ENCODE peak calls at places on chromosomes 5 and 9, in four cellular contexts. S is endodermal cell, U is OCI-LY7, J is HCT116. E is an unnamed sample. For H3K4me1, the result is how much of the 10 kb centered on the place peaks cover.

GRCh38 chr5:109063223-109063622 is 315.5 kb downstream of the FER start:
- DNase-seq in S (no peak), U (no peak), J (no peak), E (no peak)

GRCh38 chr5:37071901-37072581 is 177.1 kb downstream of the CPLANE1 start:
- DNase-seq in S (no peak), U (no peak), J (no peak), E (peak)

GRCh38 chr9:127388856-127389238 is 8.1 kb upstream of the SLC2A8 start:
- DNase-seq in S (no peak), U (no peak), J (no peak), E (no peak)

GRCh38 chr9:96033896-96034295 is 158.4 kb downstream of the ERCC6L2 start:
- DNase-seq in S (no peak), U (no peak), J (no peak), E (no peak)

GRCh38 chr5:23631283-23632045 is 124.1 kb downstream of the PRDM9 start:
- DNase-seq in S (no peak), U (no peak), J (no peak), E (peak)

GRCh38 chr9:110659891-110660541 is 8.6 kb upstream of the MUSK start:
- DNase-seq in S (no peak), U (no peak), J (no peak), E (peak)

GRCh38 chr9:127362829-127363228 is 34.1 kb upstream of the SLC2A8 start:
- DNase-seq in S (no peak), U (no peak), J (no peak), E (no peak)

GRCh38 chr5:115465416-115465815 is 79.2 kb downstream of the FEM1C start:
- DNase-seq in S (no peak), U (no peak), J (no peak), E (peak)

GRCh38 chr5:141657937-141658545 is 6.8 kb upstream of the FCHSD1 start:
- DNase-seq in S (no peak), U (no peak), J (peak), E (peak)

GRCh38 chr9:132622144-132622543 is 39.7 kb downstream of the BARHL1 start:
- DNase-seq in S (no peak), U (no peak), J (no peak), E (no peak)

GRCh38 chr5:66408561-66408960 is 187.6 kb upstream of the MAST4 start:
- DNase-seq in S (no peak), U (no peak), J (no peak), E (no peak)

GRCh38 chr9:89218040-89218928 is 39.7 kb upstream of the SHC3 start:
- DNase-seq in S (no peak), U (no peak), J (no peak), E (no peak)

GRCh38 chr9:95450171-95451107 is 66.3 kb downstream of the PTCH1 start:
- DNase-seq in S (peak), U (no peak), J (no peak), E (no peak)

GRCh38 chr5:3599283-3600105 is 3.9 kb downstream of the IRX1 start:
- DNase-seq in S (peak), U (no peak), J (no peak), E (no peak)

GRCh38 chr9:88954073-88954472 is 37.2 kb upstream of the S1PR3 start:
- DNase-seq in S (no peak), U (no peak), J (no peak), E (no peak)

GRCh38 chr5:95773325-95774059 is 42.4 kb downstream of the RHOBTB3 start:
- DNase-seq in S (no peak), U (no peak), J (no peak), E (peak)

GRCh38 chr9:133050781-133051180 is 11.0 kb upstream of the CEL start:
- DNase-seq in S (no peak), U (no peak), J (no peak), E (no peak)

GRCh38 chr5:87061046-87061445 is 206.6 kb upstream of the RASA1 start:
- DNase-seq in S (no peak), U (no peak), J (no peak), E (no peak)

GRCh38 chr5:44051591-44051990 is 337.6 kb downstream of the FGF10 start:
- DNase-seq in S (no peak), U (no peak), J (no peak), E (no peak)

GRCh38 chr5:135921388-135921787 is 25.7 kb upstream of the IL9 start:
- DNase-seq in S (no peak), U (no peak), J (no peak), E (peak)

GRCh38 chr9:124348831-124349230 is 66.4 kb downstream of the PSMB7 start:
- DNase-seq in S (no peak), U (no peak), J (no peak), E (no peak)

GRCh38 chr9:93072383-93072795 is 13.9 kb downstream of the SUSD3 start:
- DNase-seq in S (no peak), U (no peak), J (no peak), E (no peak)

GRCh38 chr9:130330202-130330601 is 64.6 kb downstream of the HMCN2 start:
- DNase-seq in S (no peak), U (no peak), J (no peak), E (no peak)

GRCh38 chr5:91277840-91278239 is 105.3 kb downstream of the ARRDC3 start:
- DNase-seq in S (no peak), U (no peak), J (peak), E (no peak)

GRCh38 chr9:18520395-18520794 is 46.4 kb downstream of the ADAMTSL1 start:
- DNase-seq in S (no peak), U (no peak), J (no peak), E (no peak)

GRCh38 chr9:65449423-65449822 is 164.4 kb upstream of the FOXD4L5 start:
- DNase-seq in S (no peak), U (no peak), J (no peak), E (no peak)

GRCh38 chr9:137182836-137183235 is 5.5 kb downstream of the ANAPC2 start:
- DNase-seq in S (no peak), U (no peak), J (no peak), E (no peak)

GRCh38 chr9:137185921-137186320 is 2.4 kb downstream of the ANAPC2 start:
- DNase-seq in S (no peak), U (no peak), J (no peak), E (no peak)

GRCh38 chr9:137186385-137186784 is 2.0 kb downstream of the ANAPC2 start:
- DNase-seq in S (no peak), U (no peak), J (no peak), E (no peak)

GRCh38 chr9:137184881-137185660 is 3.3 kb downstream of the ANAPC2 start:
- DNase-seq in S (no peak), U (no peak), J (no peak), E (no peak)

DNA sequence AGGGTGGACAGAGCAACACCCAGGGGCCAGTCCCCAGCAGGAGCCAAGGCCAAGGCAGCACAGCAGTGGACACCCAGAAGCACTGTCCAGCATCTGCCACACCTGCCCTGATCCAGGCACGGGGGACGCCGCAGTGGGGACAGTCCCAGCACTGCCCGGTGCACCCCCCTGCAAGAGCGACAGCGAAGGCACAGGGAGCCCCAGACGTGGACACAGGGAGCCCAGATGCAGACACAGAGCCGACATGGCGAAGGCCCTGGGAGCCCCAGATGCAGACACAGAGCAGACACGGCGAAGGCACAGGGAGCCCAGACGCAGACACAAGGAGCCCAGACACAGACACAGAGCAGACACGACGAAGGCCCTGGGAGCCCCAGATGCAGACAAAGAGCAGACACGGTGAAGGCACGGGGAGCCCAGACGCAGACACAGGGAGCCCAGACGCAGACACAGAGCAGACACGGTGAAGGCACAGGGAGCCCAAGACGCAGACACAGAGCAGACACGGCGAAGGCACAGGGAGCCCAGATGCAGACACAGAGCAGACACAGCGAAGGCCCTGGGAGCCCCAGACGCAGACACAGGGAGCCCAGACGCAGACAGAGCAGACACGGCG is 4.3 kb downstream of the ANAPC2 start:
- DNase-seq in S (no peak), U (no peak), J (no peak), E (no peak)
- TF ChIP-seq CTCF in S (no peak), U (no peak), J (no peak), E (no peak)

DNA sequence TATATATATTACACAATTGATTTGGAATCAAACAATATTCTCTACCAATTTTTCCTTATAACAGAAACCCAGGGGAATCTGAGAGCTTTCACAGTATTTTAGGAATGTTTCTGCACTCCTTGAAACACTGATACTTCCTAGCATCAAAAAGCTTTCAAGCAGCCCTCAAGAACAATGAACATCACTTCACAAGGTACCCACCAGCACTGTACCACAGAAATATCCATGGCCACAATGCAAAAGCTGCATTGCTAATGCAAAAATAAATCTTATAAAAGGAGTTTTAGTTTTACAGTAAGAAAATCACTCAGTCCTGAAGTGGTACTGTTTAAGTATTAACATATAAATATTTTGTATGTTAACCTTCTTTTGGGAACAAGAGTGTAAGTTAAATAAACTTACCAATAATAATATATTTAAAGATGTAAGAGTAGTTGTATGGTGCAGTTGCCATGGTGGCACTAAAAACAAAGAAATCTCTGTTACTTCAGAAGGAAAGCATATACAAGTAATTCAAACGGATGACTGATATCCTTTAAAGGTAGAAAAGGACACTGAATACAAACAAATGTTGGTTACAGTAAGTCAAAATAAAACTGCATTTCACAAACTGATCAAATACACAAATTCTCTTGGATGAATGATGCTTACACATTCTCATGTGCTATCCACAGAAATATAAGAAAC is 8.6 kb downstream of the RAB14 start:
- DNase-seq in S (no peak), U (no peak), J (no peak), E (no peak)
- H3K4me1 ChIP-seq in S (under half), U (half or more), J (under half), E (half or more)

GRCh38 chr9:123120131-123120530 is 86.7 kb downstream of the GPR21 start:
- DNase-seq in S (no peak), U (no peak), J (no peak), E (no peak)
- H3K27ac ChIP-seq in S (no peak), U (no peak), J (no peak), E (no peak)

GRCh38 chr9:3441197-3441816 is 84.5 kb downstream of the RFX3 start:
- DNase-seq in S (peak), U (peak), J (peak), E (peak)
- TF ChIP-seq CTCF in S (peak), U (peak), J (peak), E (peak)

GRCh38 chr5:55445817-55446216 is 88.9 kb downstream of the PLPP1 start:
- DNase-seq in S (no peak), U (no peak), J (no peak), E (no peak)
- H3K4me1 ChIP-seq in S (under half), U (under half), J (under half), E (under half)

GRCh38 chr9:32526042-32526706 is at the start of gene RIGI:
- DNase-seq in S (peak), U (peak), J (peak), E (peak)

GRCh38 chr9:32525506-32525905 is 490 bp downstream of the RIGI start:
- DNase-seq in S (no peak), U (no peak), J (no peak), E (peak)

GRCh38 chr9:32526707-32527048 is 682 bp upstream of the RIGI start:
- DNase-seq in S (no peak), U (no peak), J (no peak), E (no peak)

GRCh38 chr9:32523910-32524309 is 2.1 kb downstream of the RIGI start:
- DNase-seq in S (no peak), U (no peak), J (no peak), E (no peak)

DNA sequence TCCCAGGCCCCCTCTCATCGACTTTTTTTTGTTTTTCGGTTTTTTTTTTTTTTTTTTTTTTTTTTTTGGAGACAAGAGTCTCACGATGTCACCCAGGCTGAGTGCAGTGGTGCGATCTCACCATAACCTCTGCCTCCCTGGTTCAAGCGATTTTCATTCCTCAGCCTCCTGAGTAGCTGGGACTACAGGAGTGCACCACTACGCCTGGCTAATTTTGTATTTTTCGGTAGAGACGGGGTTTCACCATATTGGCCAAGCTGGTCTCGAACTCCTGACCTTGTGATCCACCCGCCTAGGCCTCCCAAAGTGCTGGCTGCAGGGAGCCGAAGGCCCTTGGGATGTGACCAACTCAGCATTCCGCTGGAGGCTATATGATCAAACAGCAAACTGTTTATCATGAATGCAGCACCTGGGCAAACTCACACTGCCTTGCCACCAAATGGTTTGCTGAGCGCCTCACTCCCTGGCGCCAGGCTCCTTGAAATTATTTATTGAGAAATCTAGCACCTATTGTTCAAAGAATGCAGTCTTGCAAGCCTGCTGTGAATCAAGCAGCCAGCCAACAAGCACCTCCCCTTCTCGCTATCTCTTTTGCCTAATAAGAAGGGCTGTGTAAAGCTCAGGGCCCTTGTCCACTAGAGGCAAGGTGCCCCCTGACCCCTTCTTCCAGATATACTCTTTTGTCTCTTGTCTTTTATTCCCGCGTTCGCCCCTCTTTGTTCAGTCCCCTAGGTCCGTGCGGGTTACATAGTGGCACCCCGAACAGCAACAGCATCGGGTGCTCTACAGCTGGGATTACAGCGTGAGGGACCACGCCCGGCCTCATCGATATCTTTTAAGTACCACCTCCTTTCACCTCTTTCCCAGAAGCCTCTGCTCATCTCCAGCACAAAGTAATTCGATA is 1.2 kb downstream of the RIGI start:
- DNase-seq in S (peak), U (no peak), J (no peak), E (peak)
- H3K27ac ChIP-seq in S (no peak), U (no peak), J (peak), E (peak)

GRCh38 chr9:38079410-38080105 is 10.5 kb upstream of the SHB start:
- DNase-seq in S (peak), U (no peak), J (no peak), E (no peak)
- TF ChIP-seq CTCF in S (no peak), U (no peak), J (no peak), E (no peak)

DNA sequence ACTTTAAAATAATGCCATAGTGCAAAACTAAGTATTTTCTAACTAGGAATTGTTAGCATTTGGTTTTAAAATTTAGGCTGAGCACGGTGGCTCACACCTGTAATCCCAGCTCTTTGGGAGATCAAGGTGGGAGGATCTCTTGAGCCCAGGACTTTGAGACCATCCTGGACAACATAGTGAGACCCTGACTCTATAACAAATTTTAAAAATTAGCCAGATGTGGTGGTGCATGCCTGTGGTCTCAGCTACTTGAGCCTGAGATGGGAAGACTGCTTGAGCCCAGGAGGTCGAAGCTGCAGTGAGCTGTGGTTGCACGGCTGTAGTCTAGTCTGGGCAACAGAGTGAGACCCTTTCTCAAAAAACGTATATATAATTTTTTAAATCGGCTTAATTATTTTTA is 4.9 kb downstream of the OTULIN start:
- DNase-seq in S (no peak), U (no peak), J (no peak), E (no peak)
- H3K4me1 ChIP-seq in S (under half), U (half or more), J (under half), E (under half)

E was measured in foreskin keratinocyte.